ENCODE peak calls at places on chromosomes 12 and 14, in five cellular contexts. C, X, I, M and W are unnamed samples.

GRCh38 chr14:101604228-101604934 is 43.1 kb downstream of the DIO3 start:
- DNase-seq in C (no peak), X (no peak), I (no peak), M (no peak), W (no peak)

GRCh38 chr12:109481863-109482262 is 4.4 kb downstream of the UBE3B start:
- DNase-seq in C (no peak), X (no peak), I (no peak), M (no peak), W (no peak)

GRCh38 chr12:95726903-95727302 is 63.7 kb downstream of the NTN4 start:
- DNase-seq in C (no peak), X (no peak), I (no peak), M (no peak), W (no peak)

GRCh38 chr14:51304428-51304827 is 64.4 kb downstream of the TMX1 start:
- DNase-seq in C (no peak), X (no peak), I (no peak), M (peak; percentile 20), W (peak; percentile 48)

GRCh38 chr12:19778822-19779221 is 339.5 kb downstream of the AEBP2 start:
- DNase-seq in C (no peak), X (no peak), I (no peak), M (no peak), W (peak; percentile 56)

GRCh38 chr14:49303952-49304516 is 282.1 kb downstream of the RPS29 start:
- DNase-seq in C (no peak), X (no peak), I (no peak), M (peak; percentile 39), W (peak; percentile 49)

GRCh38 chr12:48803693-48804092 is 14.6 kb upstream of the CACNB3 start:
- DNase-seq in C (no peak), X (no peak), I (no peak), M (no peak), W (no peak)

GRCh38 chr12:125070661-125071390 is 5.6 kb downstream of the AACS start:
- DNase-seq in C (no peak), X (no peak), I (no peak), M (no peak), W (no peak)

GRCh38 chr12:109888179-109889020 is 8.1 kb upstream of the GLTP start:
- DNase-seq in C (peak; percentile 50), X (no peak), I (no peak), M (peak; percentile 91), W (no peak)

GRCh38 chr12:54991992-54992377 is 7.4 kb upstream of the TESPA1 start:
- DNase-seq in C (no peak), X (no peak), I (no peak), M (no peak), W (no peak)

GRCh38 chr14:89221109-89221508 is 195.9 kb downstream of the FOXN3 start:
- DNase-seq in C (no peak), X (no peak), I (no peak), M (peak; percentile 77), W (no peak)

GRCh38 chr12:52216807-52217206 is 16.2 kb upstream of the KRT7 start:
- DNase-seq in C (no peak), X (no peak), I (no peak), M (no peak), W (no peak)
- H3K4me1 ChIP-seq in C (peaks cover 88% of the 10 kb centered on the region), X (no peaks in the 10 kb centered on the region), I (peaks cover 4% of the 10 kb centered on the region), M (peaks cover 7% of the 10 kb centered on the region), W (peaks cover 7% of the 10 kb centered on the region)

DNA sequence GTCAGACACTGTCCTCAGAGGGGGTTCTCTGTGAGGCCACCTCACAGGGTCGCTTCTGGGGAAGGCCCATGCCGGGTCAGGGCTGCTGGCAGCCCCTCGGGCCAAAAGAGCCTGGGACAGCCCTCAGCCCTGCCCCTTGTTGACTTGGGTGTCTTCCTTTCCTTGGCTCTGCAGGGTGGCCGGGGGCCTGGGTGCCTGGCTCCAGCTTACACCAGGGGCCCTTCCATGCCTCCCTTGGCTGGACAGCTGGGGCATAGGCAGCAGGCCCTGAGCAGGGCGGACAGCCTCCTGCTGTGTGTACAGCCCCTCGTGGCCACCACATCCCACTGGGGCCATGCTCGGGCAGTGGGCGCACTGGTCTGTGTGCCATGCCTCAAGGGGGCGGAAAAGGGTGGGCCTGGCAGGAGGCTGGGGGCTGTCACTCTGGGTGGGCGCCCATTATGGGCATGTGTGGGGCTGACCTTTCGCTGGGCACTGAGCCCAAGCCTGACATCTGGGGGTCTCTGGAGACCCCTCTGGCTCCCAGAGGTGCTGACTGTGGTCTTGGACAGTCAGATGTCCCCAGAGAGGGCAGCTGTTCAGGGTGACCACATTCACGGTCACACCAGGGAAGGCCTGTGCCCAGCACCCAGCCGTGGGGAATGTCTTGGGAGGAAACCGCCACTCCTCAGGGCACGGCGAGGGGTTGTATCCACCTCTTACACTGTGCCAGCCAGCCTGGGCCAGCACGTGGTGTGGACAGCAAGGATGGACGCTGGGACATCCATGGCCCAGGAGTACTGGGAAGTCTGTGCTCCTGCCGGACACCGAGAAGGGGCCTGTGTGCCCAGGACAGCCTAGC is 313.3 kb downstream of the TMEM121 start:
- DNase-seq in C (no peak), X (no peak), I (no peak), M (no peak), W (no peak)
- H3K9me3 ChIP-seq in C (no peaks in the 10 kb centered on the region), X (no peaks in the 10 kb centered on the region), I (no peaks in the 10 kb centered on the region), M (no peaks in the 10 kb centered on the region), W (no peaks in the 10 kb centered on the region)

GRCh38 chr12:12010277-12011031 is 60.3 kb upstream of the BCL2L14 start:
- DNase-seq in C (no peak), X (no peak), I (no peak), M (peak; percentile 58), W (no peak)
- H3K4me1 ChIP-seq in C (peaks cover 20% of the 10 kb centered on the region), X (no peaks in the 10 kb centered on the region), I (no peaks in the 10 kb centered on the region), M (peaks cover 10% of the 10 kb centered on the region), W (no peaks in the 10 kb centered on the region)

DNA sequence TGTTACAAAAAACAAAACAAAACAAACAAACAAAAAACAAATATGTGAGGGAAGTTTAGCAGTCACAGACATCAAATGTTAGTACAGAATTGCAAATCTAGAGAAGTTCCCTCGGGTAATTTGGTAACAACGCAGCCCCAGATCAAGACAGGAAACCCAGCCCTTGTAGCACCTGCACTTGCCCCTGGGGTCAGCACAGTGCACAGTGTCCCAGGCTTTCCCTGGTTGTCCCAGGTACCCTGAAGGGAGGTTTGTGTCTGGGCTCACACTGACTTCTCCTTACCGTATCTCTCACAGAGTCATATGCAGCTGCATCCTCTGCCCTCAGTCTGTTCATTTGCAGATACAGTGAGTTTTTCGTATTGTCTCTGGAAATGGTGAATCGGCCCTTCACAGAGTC is 528.9 kb downstream of the TMEM121 start:
- DNase-seq in C (no peak), X (no peak), I (no peak), M (no peak), W (no peak)
- H3K9me3 ChIP-seq in C (no peaks in the 10 kb centered on the region), X (no peaks in the 10 kb centered on the region), I (no peaks in the 10 kb centered on the region), M (no peaks in the 10 kb centered on the region), W (no peaks in the 10 kb centered on the region)

GRCh38 chr12:14408208-14408607 is 42.7 kb downstream of the ATF7IP start:
- DNase-seq in C (no peak), X (no peak), I (no peak), M (peak; percentile 71), W (peak; percentile 53)
- H3K4me1 ChIP-seq in C (peaks cover 13% of the 10 kb centered on the region), X (no peaks in the 10 kb centered on the region), I (peaks cover 5% of the 10 kb centered on the region), M (peaks cover 3% of the 10 kb centered on the region), W (peaks cover 11% of the 10 kb centered on the region)

DNA sequence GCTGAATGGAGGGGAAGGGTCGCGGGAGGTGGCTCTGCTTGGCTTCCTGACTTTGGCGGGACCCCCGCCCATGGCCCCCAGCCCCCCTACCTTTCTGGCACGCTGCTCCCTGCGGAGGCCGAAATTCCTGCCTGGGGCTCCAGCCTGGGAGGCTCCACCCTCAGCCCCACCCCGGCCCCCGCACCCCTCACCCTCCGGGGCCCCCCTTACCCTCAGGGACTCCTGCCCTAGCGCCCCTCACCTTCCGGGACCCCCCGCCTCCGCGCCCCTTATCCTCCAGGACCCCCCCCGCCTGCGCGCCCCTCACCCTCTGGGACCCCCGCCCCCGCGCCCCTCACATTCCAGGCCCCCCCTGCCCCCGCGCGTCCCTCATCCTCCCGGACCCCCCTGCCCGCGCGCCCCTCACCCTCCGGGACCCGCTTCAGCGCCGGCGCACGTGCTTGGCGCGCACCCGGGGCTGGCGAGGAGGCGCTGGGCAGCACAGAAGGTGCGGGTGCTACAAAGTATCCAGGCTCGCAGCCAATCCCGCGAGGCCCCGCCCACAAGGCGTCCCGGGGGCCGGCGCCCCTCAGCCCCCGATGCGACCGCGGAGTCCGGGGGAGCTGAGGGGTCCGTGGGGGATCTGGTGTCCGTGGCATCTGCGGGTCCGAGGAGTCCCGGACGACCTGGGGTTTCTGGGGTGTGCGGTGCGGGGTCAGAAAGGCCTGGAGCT is at the start of gene ANHX:
- DNase-seq in C (no peak), X (no peak), I (no peak), M (no peak), W (no peak)
- H3K9me3 ChIP-seq in C (peaks cover 9% of the 10 kb centered on the region), X (no peaks in the 10 kb centered on the region), I (no peaks in the 10 kb centered on the region), M (no peaks in the 10 kb centered on the region), W (no peaks in the 10 kb centered on the region)

DNA sequence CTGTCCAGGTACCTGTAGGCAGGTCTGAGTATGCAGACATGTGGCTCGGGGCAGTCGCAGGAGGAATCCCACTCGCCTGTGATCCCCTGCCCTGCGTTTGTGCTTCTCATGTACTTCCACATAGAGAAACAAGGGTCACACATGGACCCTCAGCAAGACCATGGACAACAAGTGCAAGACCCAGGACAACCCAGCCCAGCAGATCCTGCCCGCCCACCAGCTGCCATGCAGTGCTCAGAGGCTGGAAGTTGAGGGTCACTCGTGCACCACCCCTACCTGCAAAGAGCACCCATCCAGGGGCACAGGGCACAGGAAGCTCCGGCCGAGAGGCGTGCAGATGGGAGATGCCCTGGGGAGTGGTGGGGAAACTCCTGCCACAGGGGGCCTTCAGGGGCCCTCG is 67.5 kb upstream of the C14orf180 start:
- DNase-seq in C (no peak), X (no peak), I (no peak), M (no peak), W (no peak)
- H3K4me1 ChIP-seq in C (no peaks in the 10 kb centered on the region), X (no peaks in the 10 kb centered on the region), I (no peaks in the 10 kb centered on the region), M (no peaks in the 10 kb centered on the region), W (no peaks in the 10 kb centered on the region)